ENCODE peak calls at places on chromosomes 6 and 20, in six cellular contexts. One of them, this sample, is unnamed.

GRCh38 chr20:1664911-1665310 is 7.3 kb upstream of the SIRPG start:
- DNase-seq in IMR-90: no peak
- DNase-seq in mesenchymal stem cell: no peak
- DNase-seq in neuronal stem cell: no peak
- DNase-seq in H9: no peak
- DNase-seq in trophoblast cell: no peak
- DNase-seq in this sample: no peak

GRCh38 chr6:138443979-138444378 is 40.0 kb downstream of the HEBP2 start:
- DNase-seq in trophoblast cell: no peak
- DNase-seq in IMR-90: no peak
- DNase-seq in H9: no peak
- DNase-seq in mesenchymal stem cell: no peak
- DNase-seq in neuronal stem cell: no peak
- DNase-seq in this sample: no peak

GRCh38 chr20:34473262-34473883 is 42.8 kb upstream of the DYNLRB1 start:
- DNase-seq in IMR-90: peak; percentile 66
- DNase-seq in H9: peak; percentile 56
- DNase-seq in neuronal stem cell: peak; percentile 27
- DNase-seq in trophoblast cell: peak; percentile 34
- DNase-seq in mesenchymal stem cell: peak; percentile 38
- DNase-seq in this sample: peak; percentile 67

GRCh38 chr20:37598101-37598530 is 70.4 kb upstream of the BLCAP start:
- DNase-seq in neuronal stem cell: peak; percentile 70
- DNase-seq in H9: peak; percentile 75
- DNase-seq in trophoblast cell: no peak
- DNase-seq in IMR-90: no peak
- DNase-seq in mesenchymal stem cell: no peak
- DNase-seq in this sample: peak; percentile 82

GRCh38 chr6:31834704-31835375 is 7.3 kb downstream of the HSPA1B start:
- DNase-seq in IMR-90: no peak
- DNase-seq in mesenchymal stem cell: no peak
- DNase-seq in H9: no peak
- DNase-seq in neuronal stem cell: peak; percentile 75
- DNase-seq in trophoblast cell: peak; percentile 78
- DNase-seq in this sample: peak; percentile 89

GRCh38 chr6:43823879-43824740 is 54.1 kb downstream of the VEGFA start:
- DNase-seq in H9: no peak
- DNase-seq in trophoblast cell: no peak
- DNase-seq in mesenchymal stem cell: no peak
- DNase-seq in neuronal stem cell: no peak
- DNase-seq in IMR-90: no peak
- DNase-seq in this sample: no peak

GRCh38 chr6:144360401-144360800 is 75.3 kb downstream of the UTRN start:
- DNase-seq in neuronal stem cell: no peak
- DNase-seq in mesenchymal stem cell: no peak
- DNase-seq in IMR-90: no peak
- DNase-seq in H9: peak; percentile 53
- DNase-seq in trophoblast cell: peak; percentile 70
- DNase-seq in this sample: no peak

GRCh38 chr20:5608104-5608447 is 142.1 kb upstream of the SHLD1 start:
- DNase-seq in H9: no peak
- DNase-seq in trophoblast cell: no peak
- DNase-seq in IMR-90: no peak
- DNase-seq in mesenchymal stem cell: no peak
- DNase-seq in neuronal stem cell: no peak
- DNase-seq in this sample: no peak

GRCh38 chr6:5190467-5190866 is 70.3 kb downstream of the LYRM4 start:
- DNase-seq in IMR-90: peak; percentile 98
- DNase-seq in trophoblast cell: peak; percentile 99
- DNase-seq in neuronal stem cell: no peak
- DNase-seq in H9: no peak
- DNase-seq in mesenchymal stem cell: peak; percentile 93
- DNase-seq in this sample: no peak

GRCh38 chr6:127869183-127869582 is 31.7 kb downstream of the THEMIS start:
- DNase-seq in mesenchymal stem cell: no peak
- DNase-seq in IMR-90: no peak
- DNase-seq in neuronal stem cell: no peak
- DNase-seq in H9: no peak
- DNase-seq in trophoblast cell: no peak
- DNase-seq in this sample: no peak

GRCh38 chr20:57801046-57801445 is 91.2 kb upstream of the PMEPA1 start:
- DNase-seq in neuronal stem cell: no peak
- DNase-seq in mesenchymal stem cell: no peak
- DNase-seq in trophoblast cell: no peak
- DNase-seq in IMR-90: no peak
- DNase-seq in H9: no peak
- DNase-seq in this sample: no peak

GRCh38 chr6:168370310-168370991 is 50.9 kb upstream of the DACT2 start:
- DNase-seq in H9: peak; percentile 85
- DNase-seq in trophoblast cell: peak; percentile 84
- DNase-seq in IMR-90: no peak
- DNase-seq in neuronal stem cell: peak; percentile 52
- DNase-seq in mesenchymal stem cell: peak; percentile 7
- DNase-seq in this sample: peak; percentile 46

GRCh38 chr6:1436334-1437306 is 47.2 kb downstream of the FOXF2 start:
- DNase-seq in trophoblast cell: peak; percentile 83
- DNase-seq in mesenchymal stem cell: peak; percentile 72
- DNase-seq in IMR-90: peak; percentile 72
- DNase-seq in H9: peak; percentile 44
- DNase-seq in neuronal stem cell: peak; percentile 73
- DNase-seq in this sample: no peak

GRCh38 chr6:134452901-134453300 is 135.0 kb upstream of the SGK1 start:
- DNase-seq in neuronal stem cell: no peak
- DNase-seq in trophoblast cell: no peak
- DNase-seq in mesenchymal stem cell: no peak
- DNase-seq in H9: no peak
- DNase-seq in IMR-90: no peak
- DNase-seq in this sample: no peak

GRCh38 chr20:9087531-9088217 is 18.8 kb downstream of the PLCB4 start:
- DNase-seq in trophoblast cell: no peak
- DNase-seq in neuronal stem cell: no peak
- DNase-seq in IMR-90: no peak
- DNase-seq in H9: no peak
- DNase-seq in mesenchymal stem cell: no peak
- DNase-seq in this sample: no peak

GRCh38 chr6:38166411-38167240 is 347.1 kb downstream of the ZFAND3 start:
- DNase-seq in mesenchymal stem cell: no peak
- DNase-seq in neuronal stem cell: no peak
- DNase-seq in IMR-90: no peak
- DNase-seq in trophoblast cell: no peak
- DNase-seq in H9: no peak
- DNase-seq in this sample: no peak

GRCh38 chr6:2502096-2502997 is 248.4 kb downstream of the MYLK4 start:
- DNase-seq in mesenchymal stem cell: no peak
- DNase-seq in H9: no peak
- DNase-seq in trophoblast cell: peak; percentile 54
- DNase-seq in IMR-90: no peak
- DNase-seq in neuronal stem cell: no peak
- DNase-seq in this sample: no peak

GRCh38 chr20:58826271-58826670 is 24.4 kb downstream of the GNAS-AS1 start:
- DNase-seq in neuronal stem cell: no peak
- DNase-seq in mesenchymal stem cell: no peak
- DNase-seq in IMR-90: no peak
- DNase-seq in trophoblast cell: no peak
- DNase-seq in H9: no peak
- DNase-seq in this sample: no peak

GRCh38 chr6:46325561-46326525 is 155.1 kb upstream of the ENPP5 start:
- DNase-seq in IMR-90: peak; percentile 28
- DNase-seq in mesenchymal stem cell: peak; percentile 70
- DNase-seq in H9: no peak
- DNase-seq in trophoblast cell: peak; percentile 28
- DNase-seq in neuronal stem cell: no peak
- DNase-seq in this sample: no peak

GRCh38 chr6:110255356-110255755 is 75.1 kb downstream of the CDC40 start:
- DNase-seq in H9: peak; percentile 70
- DNase-seq in mesenchymal stem cell: peak; percentile 34
- DNase-seq in trophoblast cell: peak; percentile 25
- DNase-seq in neuronal stem cell: peak; percentile 41
- DNase-seq in IMR-90: peak; percentile 37
- DNase-seq in this sample: peak; percentile 34

GRCh38 chr6:57029213-57029612 is 17.3 kb upstream of the KIAA1586 start:
- DNase-seq in neuronal stem cell: no peak
- DNase-seq in IMR-90: no peak
- DNase-seq in H9: no peak
- DNase-seq in mesenchymal stem cell: no peak
- DNase-seq in trophoblast cell: peak; percentile 91
- DNase-seq in this sample: no peak

GRCh38 chr20:19883501-19883900 is 125.4 kb downstream of the RIN2 start:
- DNase-seq in trophoblast cell: peak; percentile 77
- DNase-seq in neuronal stem cell: no peak
- DNase-seq in mesenchymal stem cell: no peak
- DNase-seq in IMR-90: no peak
- DNase-seq in H9: no peak
- DNase-seq in this sample: no peak
- H4K91ac ChIP-seq in trophoblast cell: peak overlapping the region; percentile 53
- H4K91ac ChIP-seq in neuronal stem cell: no peak overlapping the region
- H4K91ac ChIP-seq in mesenchymal stem cell: no peak overlapping the region
- H4K91ac ChIP-seq in IMR-90: peak overlapping the region; percentile 87
- H4K91ac ChIP-seq in H9: no peak overlapping the region
- H4K91ac ChIP-seq in this sample: no peak overlapping the region

GRCh38 chr6:148448371-148449010 is 105.9 kb downstream of the SASH1 start:
- DNase-seq in trophoblast cell: no peak
- DNase-seq in IMR-90: no peak
- DNase-seq in H9: no peak
- DNase-seq in neuronal stem cell: no peak
- DNase-seq in mesenchymal stem cell: no peak
- DNase-seq in this sample: no peak

GRCh38 chr6:148445116-148445515 is 102.5 kb downstream of the SASH1 start:
- DNase-seq in H9: no peak
- DNase-seq in trophoblast cell: peak; percentile 97
- DNase-seq in mesenchymal stem cell: no peak
- DNase-seq in IMR-90: no peak
- DNase-seq in neuronal stem cell: no peak
- DNase-seq in this sample: no peak

GRCh38 chr6:148445620-148446019 is 103.0 kb downstream of the SASH1 start:
- DNase-seq in H9: no peak
- DNase-seq in neuronal stem cell: no peak
- DNase-seq in trophoblast cell: peak; percentile 57
- DNase-seq in mesenchymal stem cell: peak; percentile 87
- DNase-seq in IMR-90: peak; percentile 85
- DNase-seq in this sample: no peak

GRCh38 chr6:148446681-148447080 is 104.0 kb downstream of the SASH1 start:
- DNase-seq in trophoblast cell: peak; percentile 41
- DNase-seq in neuronal stem cell: no peak
- DNase-seq in IMR-90: no peak
- DNase-seq in H9: no peak
- DNase-seq in mesenchymal stem cell: peak; percentile 31
- DNase-seq in this sample: no peak

DNA sequence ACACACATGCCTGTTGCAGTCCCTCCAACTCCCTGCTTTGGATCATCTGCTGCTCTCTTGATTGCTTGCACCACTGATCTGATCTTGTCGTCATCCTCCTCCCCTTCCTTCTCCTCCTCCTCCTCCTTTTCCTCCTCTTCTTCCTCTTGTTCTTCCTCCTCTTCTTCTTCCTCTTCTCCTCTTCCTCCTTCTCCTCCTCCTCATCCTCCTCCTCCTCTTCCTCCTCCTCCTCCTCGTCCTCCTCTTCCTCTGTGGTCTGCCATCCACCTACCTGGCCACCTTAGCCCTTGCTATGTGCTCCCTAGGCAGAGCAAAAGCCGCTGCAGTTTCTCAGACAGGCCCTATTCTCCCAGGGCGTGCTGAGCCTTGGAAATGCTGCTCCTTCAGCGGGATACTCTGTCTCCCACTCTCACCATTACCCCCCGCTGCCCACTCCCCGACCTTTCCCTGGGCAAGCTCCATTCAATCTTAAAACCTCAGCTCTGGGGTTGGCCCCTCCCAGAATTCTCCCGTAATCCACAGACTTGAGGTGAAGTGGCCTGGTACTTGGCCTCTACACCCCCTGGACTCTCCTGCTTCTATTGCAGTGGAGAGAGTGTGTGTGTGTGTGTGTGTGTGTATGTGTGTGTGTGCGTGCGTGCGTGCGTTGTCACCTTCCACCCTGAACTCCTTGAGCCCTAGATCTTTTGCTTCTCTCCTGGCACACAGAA is 105.0 kb downstream of the SASH1 start:
- DNase-seq in neuronal stem cell: no peak
- DNase-seq in trophoblast cell: no peak
- DNase-seq in mesenchymal stem cell: no peak
- DNase-seq in H9: no peak
- DNase-seq in IMR-90: no peak
- DNase-seq in this sample: no peak
- H4K91ac ChIP-seq in neuronal stem cell: no peak overlapping the region
- H4K91ac ChIP-seq in trophoblast cell: no peak overlapping the region
- H4K91ac ChIP-seq in mesenchymal stem cell: no peak overlapping the region
- H4K91ac ChIP-seq in H9: no peak overlapping the region
- H4K91ac ChIP-seq in IMR-90: peak overlapping the region; percentile 21
- H4K91ac ChIP-seq in this sample: no peak overlapping the region

DNA sequence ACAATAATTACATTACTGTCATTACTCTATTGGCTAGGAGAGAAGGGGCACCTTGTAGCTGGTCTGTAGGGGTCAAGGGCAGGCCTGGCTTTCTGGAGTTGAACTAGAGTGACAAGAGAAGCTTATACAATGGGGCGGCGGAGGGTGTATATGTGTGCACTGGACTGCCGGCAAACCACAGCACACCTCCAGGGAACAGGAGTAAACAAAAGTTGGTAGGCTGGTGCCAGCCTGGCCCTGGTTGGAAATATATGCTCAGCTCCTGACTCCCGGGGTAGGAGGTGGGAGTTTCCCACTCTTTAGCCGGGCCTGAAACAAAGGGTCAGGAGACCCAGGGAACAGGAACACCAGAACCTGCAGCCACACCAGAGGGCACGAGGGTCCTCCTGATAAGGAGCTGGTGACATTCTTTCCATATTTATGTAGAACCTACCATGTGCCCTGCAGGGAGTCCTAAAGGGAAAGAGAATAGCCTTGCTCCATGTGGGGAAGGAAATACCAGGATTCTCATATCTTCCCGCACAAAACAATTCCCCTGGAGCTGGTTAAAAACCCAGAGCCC is 5.1 kb downstream of the C6orf132 start:
- DNase-seq in mesenchymal stem cell: no peak
- DNase-seq in H9: peak; percentile 64
- DNase-seq in neuronal stem cell: no peak
- DNase-seq in trophoblast cell: peak; percentile 72
- DNase-seq in IMR-90: no peak
- DNase-seq in this sample: peak; percentile 65
- H4K91ac ChIP-seq in mesenchymal stem cell: no peak overlapping the region
- H4K91ac ChIP-seq in H9: no peak overlapping the region
- H4K91ac ChIP-seq in neuronal stem cell: no peak overlapping the region
- H4K91ac ChIP-seq in trophoblast cell: peak overlapping the region; percentile 85
- H4K91ac ChIP-seq in IMR-90: peak overlapping the region; percentile 92
- H4K91ac ChIP-seq in this sample: peak overlapping the region; percentile 45

DNA sequence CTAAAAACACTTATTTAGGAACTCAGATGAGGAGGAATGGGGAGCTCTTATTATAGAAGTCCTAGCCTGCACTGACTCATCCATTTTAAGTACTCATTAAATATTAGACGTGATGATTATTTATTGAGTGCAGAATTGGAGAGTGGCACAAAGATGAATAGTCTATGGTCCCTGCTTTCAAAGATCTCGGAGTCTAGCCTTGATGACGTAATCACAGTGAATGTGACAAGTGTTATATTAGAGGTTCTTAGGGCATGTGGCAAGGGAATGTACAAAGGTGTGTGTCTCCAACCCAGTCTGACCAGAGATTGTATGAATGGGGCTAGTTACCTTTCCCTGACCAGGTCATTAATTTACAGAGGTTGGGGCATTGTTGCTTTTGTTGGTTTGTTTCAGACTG is 68.7 kb upstream of the CD83 start:
- DNase-seq in trophoblast cell: no peak
- DNase-seq in neuronal stem cell: no peak
- DNase-seq in H9: no peak
- DNase-seq in mesenchymal stem cell: no peak
- DNase-seq in IMR-90: no peak
- DNase-seq in this sample: no peak
- H4K91ac ChIP-seq in trophoblast cell: no peak overlapping the region
- H4K91ac ChIP-seq in neuronal stem cell: no peak overlapping the region
- H4K91ac ChIP-seq in H9: no peak overlapping the region
- H4K91ac ChIP-seq in mesenchymal stem cell: no peak overlapping the region
- H4K91ac ChIP-seq in IMR-90: no peak overlapping the region
- H4K91ac ChIP-seq in this sample: no peak overlapping the region